ENCODE peak calls at places on chromosomes 11 and 22, in five cellular contexts. One of them, this sample, is unnamed.

GRCh38 chr11:29713831-29714320 is 303.0 kb downstream of the KCNA4 start:
- DNase-seq in Peyer's patch: no peak
- DNase-seq in naive thymus-derived CD4-positive, alpha-beta T cell: no peak
- DNase-seq in left ventricle myocardium inferior: no peak
- DNase-seq in fibroblast of lung: no peak
- DNase-seq in this sample: no peak

GRCh38 chr11:65863889-65864757 is 3.9 kb downstream of the MUS81 start:
- DNase-seq in Peyer's patch: no peak
- DNase-seq in naive thymus-derived CD4-positive, alpha-beta T cell: no peak
- DNase-seq in left ventricle myocardium inferior: peak; percentile 13
- DNase-seq in fibroblast of lung: no peak
- DNase-seq in this sample: no peak

GRCh38 chr11:86761978-86762377 is 38.4 kb upstream of the PRSS23 start:
- DNase-seq in Peyer's patch: no peak
- DNase-seq in naive thymus-derived CD4-positive, alpha-beta T cell: no peak
- DNase-seq in left ventricle myocardium inferior: no peak
- DNase-seq in fibroblast of lung: peak; percentile 87
- DNase-seq in this sample: no peak

GRCh38 chr11:10042699-10043098 is 251.3 kb downstream of the SBF2 start:
- DNase-seq in Peyer's patch: no peak
- DNase-seq in naive thymus-derived CD4-positive, alpha-beta T cell: no peak
- DNase-seq in left ventricle myocardium inferior: no peak
- DNase-seq in fibroblast of lung: peak; percentile 25
- DNase-seq in this sample: no peak

GRCh38 chr22:32100711-32101110 is 57.6 kb downstream of the SLC5A1 start:
- DNase-seq in Peyer's patch: no peak
- DNase-seq in naive thymus-derived CD4-positive, alpha-beta T cell: no peak
- DNase-seq in left ventricle myocardium inferior: no peak
- DNase-seq in fibroblast of lung: no peak
- DNase-seq in this sample: no peak

GRCh38 chr11:76783901-76784813 is 1.0 kb downstream of the TSKU start:
- DNase-seq in Peyer's patch: no peak
- DNase-seq in naive thymus-derived CD4-positive, alpha-beta T cell: no peak
- DNase-seq in left ventricle myocardium inferior: peak; percentile 68
- DNase-seq in fibroblast of lung: peak; percentile 88
- DNase-seq in this sample: no peak

GRCh38 chr11:65213322-65214211 is 31.8 kb downstream of the CAPN1 start:
- DNase-seq in Peyer's patch: peak; percentile 49
- DNase-seq in naive thymus-derived CD4-positive, alpha-beta T cell: peak; percentile 9
- DNase-seq in left ventricle myocardium inferior: no peak
- DNase-seq in fibroblast of lung: peak; percentile 17
- DNase-seq in this sample: no peak

GRCh38 chr11:108511851-108512474 is 13.8 kb upstream of the POGLUT3 start:
- DNase-seq in Peyer's patch: no peak
- DNase-seq in naive thymus-derived CD4-positive, alpha-beta T cell: no peak
- DNase-seq in left ventricle myocardium inferior: no peak
- DNase-seq in fibroblast of lung: peak; percentile 89
- DNase-seq in this sample: no peak

GRCh38 chr11:101555366-101555765 is 28.4 kb downstream of the TRPC6 start:
- DNase-seq in Peyer's patch: no peak
- DNase-seq in naive thymus-derived CD4-positive, alpha-beta T cell: no peak
- DNase-seq in left ventricle myocardium inferior: no peak
- DNase-seq in fibroblast of lung: no peak
- DNase-seq in this sample: no peak

GRCh38 chr22:40635008-40635939 is 1.2 kb downstream of the MRTFA start:
- DNase-seq in Peyer's patch: no peak
- DNase-seq in naive thymus-derived CD4-positive, alpha-beta T cell: no peak
- DNase-seq in left ventricle myocardium inferior: peak; percentile 63
- DNase-seq in fibroblast of lung: peak; percentile 50
- DNase-seq in this sample: no peak

GRCh38 chr11:121297872-121298271 is 5.3 kb downstream of the SC5D start:
- DNase-seq in Peyer's patch: no peak
- DNase-seq in naive thymus-derived CD4-positive, alpha-beta T cell: no peak
- DNase-seq in left ventricle myocardium inferior: no peak
- DNase-seq in fibroblast of lung: no peak
- DNase-seq in this sample: no peak

GRCh38 chr11:73866586-73866996 is 10.1 kb downstream of the COA4 start:
- DNase-seq in Peyer's patch: peak; percentile 74
- DNase-seq in naive thymus-derived CD4-positive, alpha-beta T cell: no peak
- DNase-seq in left ventricle myocardium inferior: no peak
- DNase-seq in fibroblast of lung: peak; percentile 90
- DNase-seq in this sample: no peak

GRCh38 chr11:2572491-2573239 is 127.1 kb downstream of the KCNQ1OT1 start:
- DNase-seq in Peyer's patch: no peak
- DNase-seq in naive thymus-derived CD4-positive, alpha-beta T cell: no peak
- DNase-seq in left ventricle myocardium inferior: peak; percentile 11
- DNase-seq in fibroblast of lung: no peak
- DNase-seq in this sample: no peak

GRCh38 chr11:112477929-112478317 is 217.3 kb upstream of the PLET1 start:
- DNase-seq in Peyer's patch: no peak
- DNase-seq in naive thymus-derived CD4-positive, alpha-beta T cell: no peak
- DNase-seq in left ventricle myocardium inferior: no peak
- DNase-seq in fibroblast of lung: no peak
- DNase-seq in this sample: no peak

GRCh38 chr11:82398300-82398815 is 335.3 kb downstream of the FAM181B start:
- DNase-seq in Peyer's patch: no peak
- DNase-seq in naive thymus-derived CD4-positive, alpha-beta T cell: no peak
- DNase-seq in left ventricle myocardium inferior: no peak
- DNase-seq in fibroblast of lung: no peak
- DNase-seq in this sample: no peak

GRCh38 chr11:8810331-8811301 is 100.4 kb upstream of the AKIP1 start:
- DNase-seq in Peyer's patch: peak; percentile 84
- DNase-seq in naive thymus-derived CD4-positive, alpha-beta T cell: no peak
- DNase-seq in left ventricle myocardium inferior: peak; percentile 81
- DNase-seq in fibroblast of lung: peak; percentile 86
- DNase-seq in this sample: no peak

GRCh38 chr22:20652130-20652529 is 121.8 kb upstream of the SERPIND1 start:
- DNase-seq in Peyer's patch: no peak
- DNase-seq in naive thymus-derived CD4-positive, alpha-beta T cell: no peak
- DNase-seq in left ventricle myocardium inferior: no peak
- DNase-seq in fibroblast of lung: no peak
- DNase-seq in this sample: no peak

GRCh38 chr11:13928566-13929251 is 33.8 kb upstream of the SPON1 start:
- DNase-seq in Peyer's patch: no peak
- DNase-seq in naive thymus-derived CD4-positive, alpha-beta T cell: no peak
- DNase-seq in left ventricle myocardium inferior: no peak
- DNase-seq in fibroblast of lung: peak; percentile 60
- DNase-seq in this sample: no peak

GRCh38 chr11:13924801-13925327 is 37.7 kb upstream of the SPON1 start:
- DNase-seq in Peyer's patch: no peak
- DNase-seq in naive thymus-derived CD4-positive, alpha-beta T cell: no peak
- DNase-seq in left ventricle myocardium inferior: no peak
- DNase-seq in fibroblast of lung: no peak
- DNase-seq in this sample: no peak

GRCh38 chr11:13927496-13927895 is 35.0 kb upstream of the SPON1 start:
- DNase-seq in Peyer's patch: no peak
- DNase-seq in naive thymus-derived CD4-positive, alpha-beta T cell: no peak
- DNase-seq in left ventricle myocardium inferior: no peak
- DNase-seq in fibroblast of lung: no peak
- DNase-seq in this sample: no peak

GRCh38 chr11:13923182-13923581 is 39.3 kb upstream of the SPON1 start:
- DNase-seq in Peyer's patch: peak; percentile 51
- DNase-seq in naive thymus-derived CD4-positive, alpha-beta T cell: no peak
- DNase-seq in left ventricle myocardium inferior: no peak
- DNase-seq in fibroblast of lung: no peak
- DNase-seq in this sample: no peak

GRCh38 chr11:13923716-13924650 is 38.5 kb upstream of the SPON1 start:
- DNase-seq in Peyer's patch: no peak
- DNase-seq in naive thymus-derived CD4-positive, alpha-beta T cell: peak; percentile 51
- DNase-seq in left ventricle myocardium inferior: no peak
- DNase-seq in fibroblast of lung: no peak
- DNase-seq in this sample: peak; percentile 27
- H3K4me1 ChIP-seq in Peyer's patch: peaks cover 16% of the 10 kb centered on the region
- H3K4me1 ChIP-seq in naive thymus-derived CD4-positive, alpha-beta T cell: peaks cover 44% of the 10 kb centered on the region
- H3K4me1 ChIP-seq in left ventricle myocardium inferior: peaks cover 16% of the 10 kb centered on the region
- H3K4me1 ChIP-seq in fibroblast of lung: peaks cover 4% of the 10 kb centered on the region
- H3K4me1 ChIP-seq in this sample: peaks cover 50% of the 10 kb centered on the region

GRCh38 chr11:69917529-69917928 is 98.3 kb upstream of the FGF3 start:
- DNase-seq in Peyer's patch: no peak
- DNase-seq in naive thymus-derived CD4-positive, alpha-beta T cell: no peak
- DNase-seq in left ventricle myocardium inferior: no peak
- DNase-seq in fibroblast of lung: no peak
- DNase-seq in this sample: no peak

GRCh38 chr11:69914286-69915150 is 95.3 kb upstream of the FGF3 start:
- DNase-seq in Peyer's patch: peak; percentile 65
- DNase-seq in naive thymus-derived CD4-positive, alpha-beta T cell: no peak
- DNase-seq in left ventricle myocardium inferior: peak; percentile 10
- DNase-seq in fibroblast of lung: no peak
- DNase-seq in this sample: no peak

GRCh38 chr11:69916806-69917387 is 97.7 kb upstream of the FGF3 start:
- DNase-seq in Peyer's patch: no peak
- DNase-seq in naive thymus-derived CD4-positive, alpha-beta T cell: no peak
- DNase-seq in left ventricle myocardium inferior: no peak
- DNase-seq in fibroblast of lung: no peak
- DNase-seq in this sample: no peak

GRCh38 chr11:69915151-69915500 is 95.9 kb upstream of the FGF3 start:
- DNase-seq in Peyer's patch: no peak
- DNase-seq in naive thymus-derived CD4-positive, alpha-beta T cell: no peak
- DNase-seq in left ventricle myocardium inferior: no peak
- DNase-seq in fibroblast of lung: peak; percentile 53
- DNase-seq in this sample: no peak

GRCh38 chr11:69915501-69916250 is 96.5 kb upstream of the FGF3 start:
- DNase-seq in Peyer's patch: peak; percentile 88
- DNase-seq in naive thymus-derived CD4-positive, alpha-beta T cell: no peak
- DNase-seq in left ventricle myocardium inferior: peak; percentile 86
- DNase-seq in fibroblast of lung: peak; percentile 55
- DNase-seq in this sample: no peak
- H3K4me3 ChIP-seq in Peyer's patch: no peak overlapping the region
- H3K4me3 ChIP-seq in naive thymus-derived CD4-positive, alpha-beta T cell: no peak overlapping the region
- H3K4me3 ChIP-seq in left ventricle myocardium inferior: peak overlapping the region; percentile 46
- H3K4me3 ChIP-seq in fibroblast of lung: peak overlapping the region; percentile 32
- H3K4me3 ChIP-seq in this sample: no peak overlapping the region

DNA sequence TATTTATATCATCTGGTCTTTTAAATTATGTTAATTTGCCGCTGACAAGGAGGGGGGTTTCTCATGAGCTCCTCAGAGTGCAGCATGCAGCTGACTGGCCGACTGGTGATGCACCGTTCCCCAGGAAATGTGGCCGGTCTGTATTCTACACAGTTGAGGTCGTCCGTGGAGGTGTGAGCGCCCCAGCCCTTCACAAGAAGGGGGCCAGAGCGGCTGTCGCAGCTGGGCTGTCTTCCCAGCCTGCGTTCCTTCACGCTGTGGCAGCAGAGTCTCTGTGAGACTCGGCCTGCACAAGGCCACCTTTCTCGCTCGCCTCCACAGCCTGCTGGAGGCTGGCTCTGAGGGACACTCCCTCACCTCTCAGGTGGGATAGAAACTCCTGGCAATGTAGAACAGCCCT is 43.2 kb downstream of the AP2A2 start:
- DNase-seq in Peyer's patch: no peak
- DNase-seq in naive thymus-derived CD4-positive, alpha-beta T cell: no peak
- DNase-seq in left ventricle myocardium inferior: no peak
- DNase-seq in fibroblast of lung: no peak
- DNase-seq in this sample: no peak
- H3K4me1 ChIP-seq in Peyer's patch: no peaks in the 10 kb centered on the region
- H3K4me1 ChIP-seq in naive thymus-derived CD4-positive, alpha-beta T cell: peaks cover 14% of the 10 kb centered on the region
- H3K4me1 ChIP-seq in left ventricle myocardium inferior: peaks cover 36% of the 10 kb centered on the region
- H3K4me1 ChIP-seq in fibroblast of lung: no peaks in the 10 kb centered on the region
- H3K4me1 ChIP-seq in this sample: peaks cover 18% of the 10 kb centered on the region

DNA sequence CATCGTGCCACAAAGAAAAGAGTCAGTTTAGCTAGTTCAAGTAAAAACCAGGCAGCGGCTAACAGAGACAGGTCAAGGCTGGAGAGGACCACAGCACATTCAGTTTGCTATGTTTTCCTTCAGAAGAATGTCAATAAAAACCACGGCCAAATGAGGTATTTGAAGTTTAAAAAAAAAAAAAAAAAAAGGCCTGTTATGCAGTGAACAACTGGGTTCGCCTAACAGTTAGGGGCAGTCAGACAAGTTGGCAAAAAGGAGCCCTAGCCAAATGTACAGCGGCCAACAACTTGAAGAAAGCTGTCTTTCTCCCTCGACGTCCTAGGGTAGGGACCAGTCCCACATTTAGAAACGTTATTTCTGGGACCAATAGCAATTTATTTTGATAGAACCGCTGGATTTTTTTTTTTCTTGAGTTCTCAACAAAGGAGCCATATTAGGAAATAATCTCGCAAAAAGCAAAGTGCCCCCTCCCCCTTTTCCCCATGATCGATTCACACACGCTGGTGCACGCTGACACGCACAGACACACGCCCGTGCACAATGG is 237.8 kb downstream of the TTC28 start:
- DNase-seq in Peyer's patch: no peak
- DNase-seq in naive thymus-derived CD4-positive, alpha-beta T cell: no peak
- DNase-seq in left ventricle myocardium inferior: no peak
- DNase-seq in fibroblast of lung: peak; percentile 39
- DNase-seq in this sample: no peak
- H3K4me3 ChIP-seq in Peyer's patch: peak overlapping the region; percentile 36
- H3K4me3 ChIP-seq in naive thymus-derived CD4-positive, alpha-beta T cell: peak overlapping the region; percentile 72
- H3K4me3 ChIP-seq in left ventricle myocardium inferior: peak overlapping the region; percentile 81
- H3K4me3 ChIP-seq in fibroblast of lung: peak overlapping the region; percentile 71
- H3K4me3 ChIP-seq in this sample: peak overlapping the region; percentile 70

GRCh38 chr11:88355887-88356286 is 18.4 kb upstream of the CTSC start:
- DNase-seq in Peyer's patch: no peak
- DNase-seq in naive thymus-derived CD4-positive, alpha-beta T cell: no peak
- DNase-seq in left ventricle myocardium inferior: no peak
- DNase-seq in fibroblast of lung: no peak
- DNase-seq in this sample: no peak
- H3K4me1 ChIP-seq in Peyer's patch: no peaks in the 10 kb centered on the region
- H3K4me1 ChIP-seq in naive thymus-derived CD4-positive, alpha-beta T cell: peaks cover 20% of the 10 kb centered on the region
- H3K4me1 ChIP-seq in left ventricle myocardium inferior: no peaks in the 10 kb centered on the region
- H3K4me1 ChIP-seq in fibroblast of lung: no peaks in the 10 kb centered on the region
- H3K4me1 ChIP-seq in this sample: peaks cover 39% of the 10 kb centered on the region

DNA sequence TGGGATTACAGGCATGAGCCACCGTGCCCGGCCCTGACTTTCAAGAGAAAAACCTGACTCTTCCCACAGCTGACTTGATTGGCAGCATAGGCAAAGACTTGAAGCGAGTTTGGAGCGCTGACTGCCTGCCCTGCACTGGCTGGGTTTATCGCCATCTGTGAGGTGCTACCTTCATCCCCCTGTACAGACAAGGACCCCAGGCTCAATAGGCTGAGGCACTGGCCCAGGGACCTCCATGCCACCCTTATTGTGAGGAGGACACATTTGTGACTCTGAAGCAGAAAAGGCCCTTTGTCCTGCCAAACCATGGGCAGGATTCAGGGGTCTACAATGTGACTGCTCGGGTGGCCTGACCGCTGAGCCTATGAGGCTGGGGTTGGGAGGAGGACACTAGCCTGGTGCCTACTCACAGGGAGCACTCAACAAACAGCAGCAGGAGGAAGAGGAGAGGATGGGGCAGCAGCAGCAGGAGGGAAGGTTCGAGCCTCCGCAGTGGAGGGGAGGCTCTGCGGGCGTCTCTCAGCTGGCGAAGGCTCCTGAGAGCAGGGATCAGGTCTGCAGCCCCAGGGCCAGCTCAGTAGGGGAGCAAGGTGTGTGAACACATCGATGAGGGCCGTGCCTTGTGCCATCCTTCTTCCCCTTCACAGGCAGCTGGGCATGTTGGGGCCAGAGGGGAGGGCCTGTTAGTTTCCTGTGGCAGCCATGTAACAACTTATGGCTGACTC is 72.9 kb upstream of the WNT7B start:
- DNase-seq in Peyer's patch: peak; percentile 43
- DNase-seq in naive thymus-derived CD4-positive, alpha-beta T cell: no peak
- DNase-seq in left ventricle myocardium inferior: peak; percentile 14
- DNase-seq in fibroblast of lung: no peak
- DNase-seq in this sample: no peak
- H3K4me3 ChIP-seq in Peyer's patch: no peak overlapping the region
- H3K4me3 ChIP-seq in naive thymus-derived CD4-positive, alpha-beta T cell: no peak overlapping the region
- H3K4me3 ChIP-seq in left ventricle myocardium inferior: no peak overlapping the region
- H3K4me3 ChIP-seq in fibroblast of lung: no peak overlapping the region
- H3K4me3 ChIP-seq in this sample: no peak overlapping the region